ENCODE peak calls at places on chromosome 9, in ten cellular contexts. J, K, T, V, G, N, R, E, W and P are unnamed samples.

GRCh38 chr9:123356851-123357747 is 1.1 kb downstream of the CRB2 start:
- DNase-seq in K (no peak), V (no peak), J (no peak), W (peak), R (no peak), N (no peak), T (no peak), G (no peak), E (no peak), P (peak)

GRCh38 chr9:81529556-81530193 is 159.7 kb downstream of the TLE1 start:
- DNase-seq in W (no peak), G (peak), N (peak), J (no peak), K (peak), T (peak), V (no peak), R (peak), E (peak), P (no peak)

GRCh38 chr9:89357331-89358197 is 39.3 kb downstream of the SECISBP2 start:
- DNase-seq in G (peak), K (no peak), T (no peak), E (no peak), W (no peak), J (no peak), V (no peak), R (no peak), N (no peak), P (no peak)

GRCh38 chr9:128009639-128010038 is 28.9 kb upstream of the EEIG1 start:
- DNase-seq in J (no peak), T (no peak), E (no peak), R (no peak), V (no peak), N (no peak), G (no peak), K (no peak), W (no peak), P (no peak)

GRCh38 chr9:136774416-136775045 is 10.2 kb upstream of the LCN15 start:
- DNase-seq in W (no peak), R (no peak), N (no peak), G (no peak), V (no peak), J (no peak), E (no peak), T (no peak), K (no peak), P (no peak)

GRCh38 chr9:124269556-124269955 is 11.8 kb downstream of the NEK6 start:
- DNase-seq in G (no peak), W (no peak), J (no peak), N (no peak), E (no peak), V (no peak), K (no peak), T (no peak), R (no peak), P (no peak)

GRCh38 chr9:110880123-110880522 is 158.1 kb downstream of the LPAR1 start:
- DNase-seq in K (no peak), T (peak), N (no peak), G (no peak), R (no peak), V (no peak), W (peak), E (peak), J (no peak), P (no peak)

GRCh38 chr9:109192732-109193361 is 25.8 kb upstream of the FRRS1L start:
- DNase-seq in T (peak), J (peak), E (no peak), R (peak), W (peak), K (no peak), G (no peak), N (peak), V (peak), P (no peak)

GRCh38 chr9:119368681-119369581 is at the start of gene BRINP1:
- DNase-seq in T (peak), E (peak), G (no peak), K (no peak), J (no peak), R (no peak), N (no peak), V (peak), W (peak), P (peak)

GRCh38 chr9:81682797-81683196 is 6.5 kb downstream of the TLE1 start:
- DNase-seq in R (peak), N (no peak), K (peak), G (no peak), T (peak), W (no peak), J (no peak), E (peak), V (no peak), P (no peak)

GRCh38 chr9:121206516-121207370 is 5.1 kb upstream of the RAB14 start:
- DNase-seq in T (peak), R (no peak), K (no peak), V (no peak), G (no peak), N (no peak), J (no peak), W (no peak), E (peak), P (no peak)

GRCh38 chr9:94568972-94569712 is 14.3 kb downstream of the PCAT7 start:
- DNase-seq in V (no peak), T (no peak), W (no peak), R (no peak), J (no peak), N (no peak), K (no peak), E (no peak), G (no peak), P (no peak)

GRCh38 chr9:13478235-13478634 is 198.7 kb upstream of the MPDZ start:
- DNase-seq in G (no peak), E (peak), N (no peak), J (no peak), W (no peak), V (no peak), K (no peak), T (peak), R (no peak), P (no peak)

GRCh38 chr9:34992376-34992951 is 2.9 kb downstream of the DNAJB5 start:
- DNase-seq in N (peak), W (peak), J (peak), E (peak), K (peak), R (no peak), G (peak), V (no peak), T (peak), P (no peak)

GRCh38 chr9:92726971-92727715 is 37.5 kb downstream of the BICD2 start:
- DNase-seq in J (no peak), T (no peak), W (peak), V (no peak), G (peak), E (no peak), R (no peak), K (peak), N (no peak), P (no peak)

GRCh38 chr9:137070906-137071275 is 534 bp upstream of the SAPCD2 start:
- DNase-seq in W (no peak), K (no peak), V (no peak), G (no peak), J (no peak), T (no peak), N (no peak), E (no peak), R (no peak), P (no peak)

GRCh38 chr9:125346351-125346750 is 84.7 kb downstream of the GAPVD1 start:
- DNase-seq in J (no peak), G (no peak), N (no peak), T (no peak), R (no peak), V (no peak), K (no peak), E (no peak), W (no peak), P (no peak)

GRCh38 chr9:107883496-107884120 is 394.0 kb upstream of the KLF4 start:
- DNase-seq in W (no peak), K (no peak), V (no peak), N (no peak), T (no peak), G (no peak), R (no peak), J (no peak), E (no peak), P (no peak)

GRCh38 chr9:2107906-2108451 is 92.8 kb downstream of the SMARCA2 start:
- DNase-seq in R (no peak), K (peak), W (no peak), G (no peak), V (no peak), J (no peak), T (no peak), N (no peak), E (no peak), P (no peak)
- TF ChIP-seq CTCF in R (no peak), K (no peak), W (no peak), G (no peak), V (no peak), J (no peak), T (no peak), N (no peak), E (no peak), P (no peak)

GRCh38 chr9:78963911-78964310 is 607.9 kb upstream of the TLE4 start:
- DNase-seq in R (no peak), E (no peak), N (no peak), W (no peak), V (no peak), K (peak), T (no peak), J (no peak), G (no peak), P (no peak)

GRCh38 chr9:78954286-78954685 is 617.5 kb upstream of the TLE4 start:
- DNase-seq in J (no peak), W (no peak), N (no peak), R (no peak), G (no peak), V (no peak), T (peak), K (no peak), E (peak), P (no peak)

GRCh38 chr9:78962186-78962585 is 609.6 kb upstream of the TLE4 start:
- DNase-seq in J (no peak), R (no peak), G (no peak), V (no peak), T (no peak), N (no peak), E (no peak), K (no peak), W (no peak), P (no peak)

GRCh38 chr9:78958887-78959286 is 612.9 kb upstream of the TLE4 start:
- DNase-seq in K (no peak), T (no peak), V (no peak), G (no peak), J (no peak), R (no peak), N (peak), W (no peak), E (no peak), P (no peak)
- TF ChIP-seq CTCF in K (peak), T (no peak), V (no peak), G (no peak), J (no peak), R (no peak), N (no peak), W (peak), E (no peak), P (no peak)

DNA sequence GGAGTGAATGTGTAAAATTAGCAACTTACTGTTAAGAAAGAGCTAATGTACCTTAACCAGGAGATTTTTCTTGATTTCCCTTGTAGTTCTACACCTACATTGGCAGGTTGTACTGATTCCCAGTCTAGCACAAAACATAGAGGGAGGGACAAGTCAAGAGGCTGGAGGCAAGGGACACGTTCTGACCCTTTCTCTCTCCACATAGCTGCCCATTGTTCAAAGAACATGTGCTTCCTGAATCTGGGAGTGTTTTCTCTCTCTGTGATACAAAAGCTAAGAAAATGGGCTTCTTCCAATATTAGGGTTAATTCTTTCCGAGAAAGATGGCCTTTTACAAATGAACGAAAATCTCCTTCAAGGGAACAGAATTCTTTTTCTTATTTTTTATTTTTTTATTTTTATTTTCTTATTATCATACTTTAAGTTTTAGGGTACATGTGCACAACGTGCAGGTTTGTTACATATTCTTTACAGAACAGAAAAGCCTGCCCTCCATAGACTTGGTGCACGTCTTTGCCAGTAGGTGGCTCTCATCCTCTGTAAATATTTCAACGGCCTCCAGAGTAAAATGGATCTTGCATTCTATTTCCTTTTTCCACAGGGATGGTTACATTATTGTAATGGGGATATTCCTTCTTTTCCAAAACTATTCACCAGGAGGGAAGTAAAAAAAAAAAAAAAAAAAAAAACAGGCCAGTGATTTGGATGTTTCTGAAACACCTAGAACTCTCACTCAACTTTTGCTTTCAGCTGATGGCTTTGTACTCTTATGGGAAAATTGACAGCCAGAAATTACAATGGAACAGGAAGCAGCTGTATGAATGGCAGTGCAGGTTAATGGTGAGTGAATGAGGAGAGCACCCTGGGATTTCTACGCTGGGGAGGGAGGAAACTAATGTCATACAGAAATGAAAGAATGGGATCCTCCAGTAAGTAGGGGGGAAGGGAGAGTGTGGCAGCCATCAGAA is 13.1 kb upstream of the IFNA5 start:
- DNase-seq in N (no peak), E (peak), V (peak), G (no peak), J (no peak), R (peak), K (peak), T (peak), W (peak), P (no peak)
- TF ChIP-seq CTCF in N (peak), E (peak), V (peak), G (peak), J (no peak), R (peak), K (peak), T (peak), W (peak), P (peak)

DNA sequence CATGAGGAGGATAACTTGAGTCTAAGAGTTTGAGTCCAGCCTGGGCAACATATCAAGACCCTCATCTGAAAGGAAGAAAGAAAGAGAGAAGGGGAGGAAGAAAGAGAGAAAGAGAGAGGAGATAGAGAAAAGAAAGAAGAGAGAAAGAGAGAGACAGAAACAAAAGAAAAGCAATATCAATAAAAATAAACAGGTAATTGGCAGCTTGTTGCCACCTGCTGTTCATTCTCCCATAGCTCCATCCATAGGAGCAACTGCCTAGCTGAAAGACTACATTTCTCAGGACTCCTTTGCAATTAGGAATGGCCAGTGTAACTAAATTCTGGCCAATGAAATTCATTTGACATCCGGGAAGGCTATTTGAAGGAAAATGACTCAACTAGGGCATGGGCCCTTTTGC is 4.6 kb upstream of the TTC39B start:
- DNase-seq in J (no peak), E (no peak), N (no peak), T (no peak), R (no peak), V (no peak), G (no peak), K (peak), W (no peak), P (no peak)
- TF ChIP-seq CTCF in J (no peak), E (no peak), N (no peak), T (no peak), R (no peak), V (no peak), G (no peak), K (no peak), W (no peak), P (no peak)

GRCh38 chr9:545480-545879 is 296.0 kb upstream of the DMRT1 start:
- DNase-seq in V (no peak), J (no peak), E (peak), K (no peak), T (peak), G (peak), R (no peak), W (no peak), N (no peak), P (no peak)

GRCh38 chr9:547309-547708 is 294.2 kb upstream of the DMRT1 start:
- DNase-seq in G (no peak), W (no peak), N (no peak), T (no peak), K (no peak), J (no peak), V (no peak), E (no peak), R (no peak), P (no peak)

GRCh38 chr9:549425-549997 is 292.0 kb upstream of the DMRT1 start:
- DNase-seq in N (no peak), T (no peak), K (no peak), E (no peak), J (no peak), G (no peak), W (no peak), V (no peak), R (no peak), P (no peak)

GRCh38 chr9:546235-546634 is 295.3 kb upstream of the DMRT1 start:
- DNase-seq in R (no peak), T (no peak), N (no peak), V (peak), G (no peak), W (no peak), K (no peak), E (no peak), J (no peak), P (no peak)

DNA sequence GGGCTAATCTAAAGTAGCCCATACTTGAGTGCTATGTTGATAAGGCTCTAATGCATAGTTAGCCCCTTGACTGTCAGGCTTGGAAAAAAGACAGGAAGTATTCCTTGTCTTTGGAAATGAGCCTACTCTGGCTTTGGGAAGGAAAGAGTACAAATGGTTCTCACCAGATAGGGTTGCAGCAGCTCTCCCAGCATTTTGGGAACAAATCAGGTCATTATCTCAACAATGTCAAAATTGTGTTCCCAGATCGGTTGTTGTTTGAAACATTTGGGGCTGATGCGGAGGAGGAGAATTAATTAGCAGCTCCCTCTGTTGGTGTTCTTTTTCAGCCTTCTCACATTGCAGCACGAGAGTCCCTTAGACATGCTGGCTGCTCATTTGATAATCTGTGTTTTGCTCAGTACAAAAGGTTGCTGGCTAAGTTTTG is 294.7 kb upstream of the DMRT1 start:
- DNase-seq in W (peak), J (no peak), N (no peak), R (no peak), G (no peak), E (peak), V (peak), K (peak), T (peak), P (no peak)
- TF ChIP-seq CTCF in W (peak), J (peak), N (peak), R (no peak), G (no peak), E (no peak), V (peak), K (peak), T (peak), P (peak)